ENCODE peak calls at places on chromosomes 1 and 21, in ten cellular contexts. O is ovary, X is IMR-90, E is HCT116, Q is H1, F is testis, H is gastrocnemius medialis, B is body of pancreas, J is A549, S is adrenal gland. P is an unnamed sample.
A peak's percentile ranks its signal among the peaks of the same experiment; 100 is the strongest.

GRCh38 chr1:212455406-212456165 is 22.9 kb downstream of the NENF start:
- DNase-seq in O (peak; percentile 88), X (peak; percentile 82), E (peak; percentile 67), Q (peak; percentile 98), F (peak; percentile 95), H (peak; percentile 86), B (peak; percentile 86), J (peak; percentile 80), S (peak; percentile 91), P (peak; percentile 98)

GRCh38 chr1:46830665-46831322 is 31.9 kb downstream of the CYP4B1 start:
- DNase-seq in O (no peak), X (no peak), E (no peak), Q (no peak), F (no peak), H (no peak), B (no peak), J (no peak), S (no peak), P (no peak)

GRCh38 chr1:39898648-39899603 is 2.8 kb downstream of the MYCL start:
- DNase-seq in O (no peak), X (peak; percentile 64), E (peak; percentile 75), Q (peak; percentile 83), F (peak; percentile 77), H (no peak), B (peak; percentile 87), J (peak; percentile 72), S (peak; percentile 26), P (peak; percentile 72)

GRCh38 chr1:175152006-175152652 is 40.4 kb downstream of the KIAA0040 start:
- DNase-seq in O (peak; percentile 54), X (peak; percentile 22), E (peak; percentile 33), Q (peak; percentile 92), F (peak; percentile 76), H (no peak), B (peak; percentile 70), J (peak; percentile 38), S (peak; percentile 61), P (peak; percentile 36)

GRCh38 chr1:2229921-2230700 is 2.0 kb downstream of the SKI start:
- DNase-seq in O (peak; percentile 63), X (peak; percentile 40), E (no peak), Q (peak; percentile 57), F (peak; percentile 62), H (peak; percentile 49), B (no peak), J (peak; percentile 43), S (peak; percentile 47), P (peak; percentile 91)

GRCh38 chr1:85398391-85399064 is 66.4 kb downstream of the DDAH1 start:
- DNase-seq in O (no peak), X (peak; percentile 71), E (no peak), Q (no peak), F (no peak), H (no peak), B (no peak), J (peak; percentile 36), S (no peak), P (no peak)

GRCh38 chr1:208030320-208031091 is 119.6 kb upstream of the CD34 start:
- DNase-seq in O (peak; percentile 63), X (peak; percentile 37), E (no peak), Q (no peak), F (no peak), H (no peak), B (no peak), J (no peak), S (no peak), P (no peak)

GRCh38 chr1:62433861-62434611 is 2.8 kb upstream of the USP1 start:
- DNase-seq in O (no peak), X (no peak), E (no peak), Q (no peak), F (no peak), H (no peak), B (no peak), J (no peak), S (no peak), P (no peak)

GRCh38 chr1:223455470-223455869 is 62.3 kb downstream of the CCDC185 start:
- DNase-seq in O (no peak), X (no peak), E (no peak), Q (no peak), F (no peak), H (no peak), B (no peak), J (no peak), S (no peak), P (no peak)

GRCh38 chr1:25565188-25565591 is 21.8 kb downstream of the LDLRAP1 start:
- DNase-seq in O (no peak), X (peak; percentile 47), E (no peak), Q (no peak), F (no peak), H (no peak), B (no peak), J (no peak), S (no peak), P (no peak)

GRCh38 chr1:56967900-56968832 is 2.4 kb upstream of the C8B start:
- DNase-seq in O (no peak), X (peak; percentile 15), E (peak; percentile 7), Q (peak; percentile 93), F (peak; percentile 67), H (no peak), B (peak; percentile 68), J (peak; percentile 11), S (no peak), P (no peak)

GRCh38 chr1:145891587-145892485 is 6.2 kb upstream of the ANKRD35 start:
- DNase-seq in O (peak; percentile 96), X (peak; percentile 99), E (peak; percentile 97), Q (peak; percentile 96), F (peak; percentile 97), H (peak; percentile 98), B (peak; percentile 99), J (peak; percentile 98), S (peak; percentile 97), P (peak; percentile 94)

GRCh38 chr1:52234708-52235107 is 92.8 kb downstream of the ZFYVE9 start:
- DNase-seq in O (no peak), X (no peak), E (no peak), Q (no peak), F (no peak), H (no peak), B (no peak), J (no peak), S (no peak), P (no peak)

GRCh38 chr1:4561213-4561612 is 93.2 kb upstream of the AJAP1 start:
- DNase-seq in O (no peak), X (no peak), E (no peak), Q (no peak), F (no peak), H (no peak), B (no peak), J (no peak), S (no peak), P (no peak)

GRCh38 chr1:246281639-246282038 is 225.4 kb downstream of the SMYD3 start:
- DNase-seq in O (no peak), X (no peak), E (no peak), Q (no peak), F (no peak), H (no peak), B (no peak), J (peak; percentile 28), S (no peak), P (no peak)

GRCh38 chr1:90488451-90488850 is 228.7 kb downstream of the BARHL2 start:
- DNase-seq in O (no peak), X (peak; percentile 0), E (no peak), Q (no peak), F (no peak), H (no peak), B (no peak), J (no peak), S (no peak), P (no peak)

GRCh38 chr1:89872567-89872966 is 51.7 kb downstream of the LRRC8D start:
- DNase-seq in O (no peak), X (no peak), E (no peak), Q (no peak), F (no peak), H (no peak), B (no peak), J (no peak), S (no peak), P (no peak)

DNA sequence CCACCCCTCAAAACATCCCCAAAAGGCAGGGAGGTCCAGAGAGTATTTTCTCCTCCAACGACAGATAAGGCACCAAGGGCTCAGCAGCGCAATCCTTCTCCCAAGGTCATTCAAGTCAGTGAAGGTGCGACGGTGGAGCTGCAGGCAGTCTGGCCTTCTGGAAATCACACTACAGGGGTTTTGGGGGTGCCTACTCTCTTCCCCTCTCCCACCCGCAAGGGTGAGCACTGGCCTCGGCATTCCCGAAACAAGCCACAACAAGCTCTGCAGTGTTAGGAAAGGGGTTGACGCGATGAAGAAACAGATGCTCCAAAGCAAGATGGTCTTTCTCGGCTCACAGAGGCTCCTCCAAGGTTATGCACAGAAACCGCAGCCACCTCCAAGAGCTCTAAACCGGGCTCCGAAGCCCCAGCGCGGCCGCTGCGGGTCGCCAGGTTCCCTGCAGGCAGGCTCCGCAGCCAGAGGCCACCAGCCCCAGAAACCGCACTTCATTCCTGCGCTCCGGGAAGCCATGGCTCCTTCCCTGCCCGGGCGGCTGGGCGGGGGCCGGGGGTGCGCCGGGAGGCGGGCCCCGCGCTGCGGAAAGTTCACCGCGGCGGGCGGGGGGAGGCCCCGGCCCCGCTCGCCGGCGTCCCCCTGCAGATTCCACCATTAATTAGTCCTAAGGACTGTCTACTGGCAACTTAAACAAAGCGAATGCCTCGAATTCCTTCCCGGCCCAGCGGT is 1.1 kb downstream of the LUZP1 start:
- DNase-seq in O (peak; percentile 52), X (peak; percentile 64), E (no peak), Q (peak; percentile 76), F (peak; percentile 54), H (no peak), B (peak; percentile 54), J (no peak), S (peak; percentile 47), P (no peak)
- TF ChIP-seq POLR2A in O (no peak), X (no peak), E (no peak), Q (no peak), F (no peak), H (no peak), B (peak; percentile 22), J (no peak), S (peak; percentile 29), P (no peak)

GRCh38 chr1:215517441-215517891 is 49.6 kb upstream of the KCTD3 start:
- DNase-seq in O (no peak), X (peak; percentile 91), E (peak; percentile 13), Q (no peak), F (no peak), H (no peak), B (no peak), J (peak; percentile 28), S (peak; percentile 19), P (no peak)
- TF ChIP-seq CTCF in O (no peak), X (peak; percentile 47), E (peak; percentile 21), Q (peak; percentile 69), F (no peak), H (no peak), B (no peak), J (no peak), S (peak; percentile 22), P (no peak)

DNA sequence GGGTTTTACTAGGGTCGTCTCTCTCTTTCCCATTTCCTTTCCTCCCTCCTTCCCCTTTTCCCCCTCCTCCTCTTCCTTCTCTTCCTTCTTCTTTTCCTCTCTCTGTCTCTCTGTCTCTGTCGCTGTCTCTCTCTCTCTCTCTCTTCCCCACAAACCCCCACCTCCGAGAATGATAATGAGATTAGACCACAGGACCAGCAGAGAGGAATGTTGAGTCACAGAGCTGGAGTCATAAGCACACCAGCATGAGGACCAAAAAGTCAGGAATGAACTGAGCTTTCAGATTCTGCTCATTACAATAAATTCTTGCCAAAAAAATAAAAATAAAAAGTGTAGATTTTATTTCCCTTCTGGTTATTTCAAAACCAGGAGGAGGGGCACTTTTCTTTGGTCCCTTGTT is 377.4 kb downstream of the LTN1 start:
- DNase-seq in O (no peak), X (peak; percentile 84), E (no peak), Q (no peak), F (no peak), H (no peak), B (no peak), J (no peak), S (no peak), P (no peak)
- H3K4me3 ChIP-seq in O (no peak overlapping the region), X (no peak overlapping the region), E (no peak overlapping the region), Q (no peak overlapping the region), F (no peak overlapping the region), H (no peak overlapping the region), B (no peak overlapping the region), J (no peak overlapping the region), S (no peak overlapping the region), P (no peak overlapping the region)

GRCh38 chr1:209652121-209652742 is at the start of gene LAMB3:
- DNase-seq in O (no peak), X (no peak), E (peak; percentile 65), Q (no peak), F (no peak), H (no peak), B (peak; percentile 47), J (peak; percentile 61), S (no peak), P (peak; percentile 68)
- TF ChIP-seq POLR2A in O (no peak), X (no peak), E (no peak), Q (no peak), F (no peak), H (no peak), B (no peak), J (no peak), S (no peak), P (no peak)

P was measured in lower leg skin.